ENCODE peak calls at places on chromosomes 7 and 10, in ten cellular contexts. P is AG04450; M is AG08395; B is breast epithelium; O is activated naive CD4-positive, alpha-beta T cell; I is right cardiac atrium; F is H54; D is SW 1271; R is SHP77; U is stimulated activated CD4-positive, alpha-beta T cell treated with anti-CD3 and anti-CD28 coated beads, Interleukin-2, amount 100 ng/mL, for 48 hours. N is an unnamed sample.

GRCh38 chr7:35253182-35253679 is 669 bp downstream of the TBX20 start:
- DNase-seq in P (no peak), M (no peak), B (no peak), O (no peak), I (no peak), F (no peak), D (no peak), R (no peak), U (no peak), N (no peak)

GRCh38 chr10:100529473-100530298 is at the start of gene NDUFB8:
- DNase-seq in P (peak; percentile 39), M (peak; percentile 93), B (peak; percentile 83), O (peak; percentile 59), I (peak; percentile 96), F (peak; percentile 85), D (peak; percentile 82), R (peak; percentile 88), U (peak; percentile 90), N (peak; percentile 94)

GRCh38 chr10:100338434-100339036 is 8.5 kb upstream of the SCD start:
- DNase-seq in P (no peak), M (peak; percentile 76), B (peak; percentile 69), O (peak; percentile 62), I (peak; percentile 89), F (peak; percentile 65), D (peak; percentile 49), R (no peak), U (peak; percentile 80), N (peak; percentile 85)

GRCh38 chr10:62352356-62352963 is 21.7 kb upstream of the ZNF365 start:
- DNase-seq in P (no peak), M (peak; percentile 24), B (no peak), O (no peak), I (no peak), F (no peak), D (no peak), R (no peak), U (no peak), N (no peak)

GRCh38 chr7:42930889-42931288 is 1.1 kb downstream of the PSMA2 start:
- DNase-seq in P (no peak), M (no peak), B (no peak), O (no peak), I (no peak), F (no peak), D (no peak), R (no peak), U (no peak), N (no peak)

GRCh38 chr7:125529237-125529636 is 599.6 kb upstream of the POT1 start:
- DNase-seq in P (no peak), M (no peak), B (no peak), O (no peak), I (no peak), F (no peak), D (no peak), R (no peak), U (no peak), N (no peak)

GRCh38 chr10:12130237-12130872 is 878 bp downstream of the SEC61A2 start:
- DNase-seq in P (peak; percentile 33), M (peak; percentile 66), B (no peak), O (no peak), I (no peak), F (peak; percentile 52), D (peak; percentile 74), R (peak; percentile 38), U (no peak), N (peak; percentile 51)

GRCh38 chr7:151010307-151011096 is 13.8 kb downstream of the ATG9B start:
- DNase-seq in P (no peak), M (no peak), B (no peak), O (no peak), I (peak; percentile 67), F (no peak), D (no peak), R (no peak), U (no peak), N (no peak)

GRCh38 chr7:121800916-121801675 is 71.9 kb upstream of the PTPRZ1 start:
- DNase-seq in P (no peak), M (no peak), B (no peak), O (no peak), I (no peak), F (no peak), D (no peak), R (no peak), U (no peak), N (no peak)

GRCh38 chr10:77631241-77631640 is 6.4 kb downstream of the KCNMA1 start:
- DNase-seq in P (no peak), M (no peak), B (peak; percentile 43), O (no peak), I (no peak), F (no peak), D (no peak), R (no peak), U (no peak), N (no peak)

GRCh38 chr7:45192546-45193177 is 35.1 kb downstream of the RAMP3 start:
- DNase-seq in P (no peak), M (no peak), B (no peak), O (no peak), I (no peak), F (no peak), D (no peak), R (no peak), U (no peak), N (no peak)

GRCh38 chr10:59674211-59674836 is 35.3 kb downstream of the SLC16A9 start:
- DNase-seq in P (no peak), M (peak; percentile 50), B (no peak), O (no peak), I (no peak), F (peak; percentile 37), D (no peak), R (no peak), U (no peak), N (no peak)

GRCh38 chr7:54397836-54398612 is 144.2 kb upstream of the VSTM2A start:
- DNase-seq in P (no peak), M (no peak), B (no peak), O (no peak), I (no peak), F (no peak), D (no peak), R (peak; percentile 18), U (no peak), N (no peak)

GRCh38 chr10:116264296-116264695 is 8.7 kb downstream of the GFRA1 start:
- DNase-seq in P (no peak), M (no peak), B (no peak), O (no peak), I (no peak), F (no peak), D (no peak), R (no peak), U (no peak), N (no peak)

GRCh38 chr7:75638607-75639070 is 100.1 kb downstream of the HIP1 start:
- DNase-seq in P (peak; percentile 6), M (peak; percentile 75), B (no peak), O (no peak), I (peak; percentile 87), F (peak; percentile 56), D (peak; percentile 16), R (no peak), U (no peak), N (peak; percentile 56)

GRCh38 chr10:66505003-66505707 is 420.7 kb upstream of the LRRTM3 start:
- DNase-seq in P (no peak), M (no peak), B (no peak), O (no peak), I (no peak), F (no peak), D (no peak), R (no peak), U (no peak), N (no peak)

GRCh38 chr7:79096361-79096805 is 357.1 kb downstream of the MAGI2 start:
- DNase-seq in P (no peak), M (no peak), B (no peak), O (no peak), I (no peak), F (no peak), D (no peak), R (no peak), U (no peak), N (no peak)

GRCh38 chr7:1158203-1159126 is 1.5 kb downstream of the ZFAND2A start:
- DNase-seq in P (no peak), M (no peak), B (no peak), O (no peak), I (peak; percentile 25), F (no peak), D (no peak), R (no peak), U (no peak), N (no peak)

GRCh38 chr7:106041140-106041717 is 70.9 kb downstream of the SYPL1 start:
- DNase-seq in P (no peak), M (peak; percentile 27), B (no peak), O (no peak), I (no peak), F (peak; percentile 62), D (peak; percentile 50), R (peak; percentile 47), U (peak; percentile 24), N (peak; percentile 30)